ENCODE peak calls at places on chromosomes 2 and 18, in eight cellular contexts. One of them, this sample, is unnamed.

GRCh38 chr2:238518127-238518827 is 91.5 kb downstream of the ASB1 start:
- DNase-seq in naive thymus-derived CD4-positive, alpha-beta T cell: no peak
- DNase-seq in tibial nerve: peak
- DNase-seq in stomach: no peak
- DNase-seq in astrocyte of the cerebellum: no peak
- DNase-seq in cardiac fibroblast: no peak
- DNase-seq in IMR-90: peak
- DNase-seq in lower lobe of right lung: no peak
- DNase-seq in this sample: peak

GRCh38 chr2:240392084-240392947 is 43.1 kb upstream of the GPC1 start:
- DNase-seq in stomach: no peak
- DNase-seq in cardiac fibroblast: peak
- DNase-seq in naive thymus-derived CD4-positive, alpha-beta T cell: no peak
- DNase-seq in astrocyte of the cerebellum: no peak
- DNase-seq in tibial nerve: no peak
- DNase-seq in IMR-90: no peak
- DNase-seq in lower lobe of right lung: peak
- DNase-seq in this sample: peak

GRCh38 chr2:148814143-148814852 is 60.7 kb upstream of the KIF5C start:
- DNase-seq in cardiac fibroblast: peak
- DNase-seq in naive thymus-derived CD4-positive, alpha-beta T cell: no peak
- DNase-seq in IMR-90: peak
- DNase-seq in tibial nerve: no peak
- DNase-seq in lower lobe of right lung: no peak
- DNase-seq in stomach: peak
- DNase-seq in astrocyte of the cerebellum: peak
- DNase-seq in this sample: peak

GRCh38 chr2:14626873-14627272 is 5.6 kb upstream of the LRATD1 start:
- DNase-seq in lower lobe of right lung: peak
- DNase-seq in cardiac fibroblast: no peak
- DNase-seq in IMR-90: no peak
- DNase-seq in naive thymus-derived CD4-positive, alpha-beta T cell: no peak
- DNase-seq in stomach: peak
- DNase-seq in tibial nerve: no peak
- DNase-seq in astrocyte of the cerebellum: no peak
- DNase-seq in this sample: no peak

GRCh38 chr18:62551972-62552513 is 29.2 kb downstream of the ZCCHC2 start:
- DNase-seq in stomach: no peak
- DNase-seq in lower lobe of right lung: no peak
- DNase-seq in tibial nerve: no peak
- DNase-seq in naive thymus-derived CD4-positive, alpha-beta T cell: no peak
- DNase-seq in IMR-90: no peak
- DNase-seq in astrocyte of the cerebellum: no peak
- DNase-seq in cardiac fibroblast: no peak
- DNase-seq in this sample: no peak

GRCh38 chr2:24945907-24946306 is 25.8 kb downstream of the DNAJC27 start:
- DNase-seq in tibial nerve: no peak
- DNase-seq in astrocyte of the cerebellum: no peak
- DNase-seq in lower lobe of right lung: no peak
- DNase-seq in cardiac fibroblast: no peak
- DNase-seq in naive thymus-derived CD4-positive, alpha-beta T cell: no peak
- DNase-seq in stomach: no peak
- DNase-seq in IMR-90: peak
- DNase-seq in this sample: no peak

GRCh38 chr2:18363348-18363747 is 197.1 kb downstream of the RDH14 start:
- DNase-seq in astrocyte of the cerebellum: no peak
- DNase-seq in cardiac fibroblast: no peak
- DNase-seq in tibial nerve: no peak
- DNase-seq in stomach: no peak
- DNase-seq in IMR-90: no peak
- DNase-seq in lower lobe of right lung: no peak
- DNase-seq in naive thymus-derived CD4-positive, alpha-beta T cell: no peak
- DNase-seq in this sample: no peak

GRCh38 chr2:233449071-233449901 is 95.0 kb downstream of the DGKD start:
- DNase-seq in astrocyte of the cerebellum: peak
- DNase-seq in IMR-90: peak
- DNase-seq in naive thymus-derived CD4-positive, alpha-beta T cell: no peak
- DNase-seq in cardiac fibroblast: peak
- DNase-seq in tibial nerve: no peak
- DNase-seq in stomach: no peak
- DNase-seq in lower lobe of right lung: peak
- DNase-seq in this sample: peak

GRCh38 chr18:58887613-58887963 is 22.9 kb downstream of the ZNF532 start:
- DNase-seq in astrocyte of the cerebellum: no peak
- DNase-seq in tibial nerve: peak
- DNase-seq in IMR-90: no peak
- DNase-seq in stomach: peak
- DNase-seq in cardiac fibroblast: peak
- DNase-seq in lower lobe of right lung: peak
- DNase-seq in naive thymus-derived CD4-positive, alpha-beta T cell: no peak
- DNase-seq in this sample: peak

GRCh38 chr2:198628596-198628995 is 824.2 kb downstream of the PLCL1 start:
- DNase-seq in astrocyte of the cerebellum: no peak
- DNase-seq in lower lobe of right lung: no peak
- DNase-seq in naive thymus-derived CD4-positive, alpha-beta T cell: no peak
- DNase-seq in stomach: no peak
- DNase-seq in IMR-90: no peak
- DNase-seq in cardiac fibroblast: no peak
- DNase-seq in tibial nerve: no peak
- DNase-seq in this sample: no peak

GRCh38 chr2:85998071-85998991 is 107.4 kb downstream of the POLR1A start:
- DNase-seq in naive thymus-derived CD4-positive, alpha-beta T cell: peak
- DNase-seq in tibial nerve: peak
- DNase-seq in lower lobe of right lung: no peak
- DNase-seq in astrocyte of the cerebellum: peak
- DNase-seq in IMR-90: peak
- DNase-seq in stomach: no peak
- DNase-seq in cardiac fibroblast: peak
- DNase-seq in this sample: peak

GRCh38 chr18:22223263-22223960 is 54.0 kb downstream of the GATA6 start:
- DNase-seq in stomach: peak
- DNase-seq in naive thymus-derived CD4-positive, alpha-beta T cell: no peak
- DNase-seq in tibial nerve: peak
- DNase-seq in lower lobe of right lung: peak
- DNase-seq in IMR-90: peak
- DNase-seq in astrocyte of the cerebellum: peak
- DNase-seq in cardiac fibroblast: peak
- DNase-seq in this sample: peak

GRCh38 chr2:238145851-238146250 is 7.4 kb downstream of the KLHL30 start:
- DNase-seq in IMR-90: no peak
- DNase-seq in naive thymus-derived CD4-positive, alpha-beta T cell: no peak
- DNase-seq in astrocyte of the cerebellum: no peak
- DNase-seq in cardiac fibroblast: no peak
- DNase-seq in lower lobe of right lung: no peak
- DNase-seq in stomach: peak
- DNase-seq in tibial nerve: no peak
- DNase-seq in this sample: no peak

GRCh38 chr18:5452943-5453342 is 90.9 kb downstream of the EPB41L3 start:
- DNase-seq in naive thymus-derived CD4-positive, alpha-beta T cell: no peak
- DNase-seq in astrocyte of the cerebellum: no peak
- DNase-seq in tibial nerve: no peak
- DNase-seq in stomach: no peak
- DNase-seq in lower lobe of right lung: no peak
- DNase-seq in IMR-90: peak
- DNase-seq in cardiac fibroblast: no peak
- DNase-seq in this sample: no peak

GRCh38 chr2:649461-650342 is 27.5 kb downstream of the TMEM18 start:
- DNase-seq in astrocyte of the cerebellum: no peak
- DNase-seq in naive thymus-derived CD4-positive, alpha-beta T cell: no peak
- DNase-seq in cardiac fibroblast: no peak
- DNase-seq in stomach: peak
- DNase-seq in tibial nerve: no peak
- DNase-seq in lower lobe of right lung: no peak
- DNase-seq in IMR-90: no peak
- DNase-seq in this sample: no peak

GRCh38 chr2:71555798-71556454 is 102.6 kb downstream of the DYSF start:
- DNase-seq in cardiac fibroblast: no peak
- DNase-seq in astrocyte of the cerebellum: no peak
- DNase-seq in lower lobe of right lung: peak
- DNase-seq in IMR-90: no peak
- DNase-seq in stomach: no peak
- DNase-seq in tibial nerve: no peak
- DNase-seq in naive thymus-derived CD4-positive, alpha-beta T cell: no peak
- DNase-seq in this sample: no peak

GRCh38 chr2:31419386-31419785 is 4.8 kb upstream of the XDH start:
- DNase-seq in lower lobe of right lung: no peak
- DNase-seq in astrocyte of the cerebellum: no peak
- DNase-seq in cardiac fibroblast: no peak
- DNase-seq in stomach: no peak
- DNase-seq in naive thymus-derived CD4-positive, alpha-beta T cell: no peak
- DNase-seq in IMR-90: no peak
- DNase-seq in tibial nerve: no peak
- DNase-seq in this sample: no peak

GRCh38 chr2:20172273-20173052 is 52.5 kb downstream of the SDC1 start:
- DNase-seq in lower lobe of right lung: peak
- DNase-seq in astrocyte of the cerebellum: no peak
- DNase-seq in naive thymus-derived CD4-positive, alpha-beta T cell: no peak
- DNase-seq in IMR-90: no peak
- DNase-seq in cardiac fibroblast: no peak
- DNase-seq in tibial nerve: no peak
- DNase-seq in stomach: peak
- DNase-seq in this sample: no peak

GRCh38 chr2:11579867-11580659 is 46.2 kb downstream of the GREB1 start:
- DNase-seq in cardiac fibroblast: no peak
- DNase-seq in astrocyte of the cerebellum: no peak
- DNase-seq in stomach: no peak
- DNase-seq in lower lobe of right lung: no peak
- DNase-seq in IMR-90: no peak
- DNase-seq in tibial nerve: no peak
- DNase-seq in naive thymus-derived CD4-positive, alpha-beta T cell: no peak
- DNase-seq in this sample: no peak
- H3K4me3 ChIP-seq in cardiac fibroblast: no peak
- H3K4me3 ChIP-seq in astrocyte of the cerebellum: no peak
- H3K4me3 ChIP-seq in stomach: no peak
- H3K4me3 ChIP-seq in lower lobe of right lung: no peak
- H3K4me3 ChIP-seq in IMR-90: no peak
- H3K4me3 ChIP-seq in tibial nerve: no peak
- H3K4me3 ChIP-seq in naive thymus-derived CD4-positive, alpha-beta T cell: no peak
- H3K4me3 ChIP-seq in this sample: no peak

GRCh38 chr2:105795575-105795934 is 50.8 kb downstream of the NCK2 start:
- DNase-seq in cardiac fibroblast: no peak
- DNase-seq in lower lobe of right lung: no peak
- DNase-seq in IMR-90: no peak
- DNase-seq in naive thymus-derived CD4-positive, alpha-beta T cell: no peak
- DNase-seq in astrocyte of the cerebellum: no peak
- DNase-seq in tibial nerve: no peak
- DNase-seq in stomach: no peak
- DNase-seq in this sample: no peak
- H3K4me3 ChIP-seq in cardiac fibroblast: no peak
- H3K4me3 ChIP-seq in lower lobe of right lung: no peak
- H3K4me3 ChIP-seq in IMR-90: no peak
- H3K4me3 ChIP-seq in naive thymus-derived CD4-positive, alpha-beta T cell: peak
- H3K4me3 ChIP-seq in astrocyte of the cerebellum: no peak
- H3K4me3 ChIP-seq in tibial nerve: no peak
- H3K4me3 ChIP-seq in stomach: no peak
- H3K4me3 ChIP-seq in this sample: no peak

GRCh38 chr2:217889656-217890055 is 113.1 kb downstream of the TNS1 start:
- DNase-seq in tibial nerve: no peak
- DNase-seq in lower lobe of right lung: no peak
- DNase-seq in stomach: no peak
- DNase-seq in naive thymus-derived CD4-positive, alpha-beta T cell: no peak
- DNase-seq in cardiac fibroblast: no peak
- DNase-seq in IMR-90: no peak
- DNase-seq in astrocyte of the cerebellum: no peak
- DNase-seq in this sample: no peak
- H3K4me3 ChIP-seq in tibial nerve: no peak
- H3K4me3 ChIP-seq in lower lobe of right lung: no peak
- H3K4me3 ChIP-seq in stomach: no peak
- H3K4me3 ChIP-seq in naive thymus-derived CD4-positive, alpha-beta T cell: no peak
- H3K4me3 ChIP-seq in cardiac fibroblast: no peak
- H3K4me3 ChIP-seq in IMR-90: no peak
- H3K4me3 ChIP-seq in astrocyte of the cerebellum: no peak
- H3K4me3 ChIP-seq in this sample: no peak

GRCh38 chr2:88860421-88861075 is 169.1 kb downstream of the RPIA start:
- DNase-seq in cardiac fibroblast: no peak
- DNase-seq in stomach: no peak
- DNase-seq in lower lobe of right lung: no peak
- DNase-seq in IMR-90: no peak
- DNase-seq in astrocyte of the cerebellum: no peak
- DNase-seq in naive thymus-derived CD4-positive, alpha-beta T cell: no peak
- DNase-seq in tibial nerve: no peak
- DNase-seq in this sample: no peak
- H3K4me3 ChIP-seq in cardiac fibroblast: no peak
- H3K4me3 ChIP-seq in stomach: no peak
- H3K4me3 ChIP-seq in lower lobe of right lung: no peak
- H3K4me3 ChIP-seq in IMR-90: no peak
- H3K4me3 ChIP-seq in astrocyte of the cerebellum: no peak
- H3K4me3 ChIP-seq in naive thymus-derived CD4-positive, alpha-beta T cell: no peak
- H3K4me3 ChIP-seq in tibial nerve: no peak
- H3K4me3 ChIP-seq in this sample: no peak

GRCh38 chr2:40281021-40281940 is 170.6 kb downstream of the SLC8A1 start:
- DNase-seq in tibial nerve: no peak
- DNase-seq in IMR-90: peak
- DNase-seq in astrocyte of the cerebellum: peak
- DNase-seq in stomach: no peak
- DNase-seq in lower lobe of right lung: no peak
- DNase-seq in naive thymus-derived CD4-positive, alpha-beta T cell: no peak
- DNase-seq in cardiac fibroblast: peak
- DNase-seq in this sample: peak
- H3K4me3 ChIP-seq in tibial nerve: no peak
- H3K4me3 ChIP-seq in IMR-90: no peak
- H3K4me3 ChIP-seq in astrocyte of the cerebellum: no peak
- H3K4me3 ChIP-seq in stomach: no peak
- H3K4me3 ChIP-seq in lower lobe of right lung: no peak
- H3K4me3 ChIP-seq in naive thymus-derived CD4-positive, alpha-beta T cell: no peak
- H3K4me3 ChIP-seq in cardiac fibroblast: no peak
- H3K4me3 ChIP-seq in this sample: no peak

GRCh38 chr2:10430886-10431622 is 17.1 kb downstream of the ODC1 start:
- DNase-seq in naive thymus-derived CD4-positive, alpha-beta T cell: no peak
- DNase-seq in IMR-90: no peak
- DNase-seq in astrocyte of the cerebellum: no peak
- DNase-seq in cardiac fibroblast: no peak
- DNase-seq in lower lobe of right lung: no peak
- DNase-seq in tibial nerve: no peak
- DNase-seq in stomach: no peak
- DNase-seq in this sample: no peak

GRCh38 chr2:10433948-10434884 is 13.9 kb downstream of the ODC1 start:
- DNase-seq in tibial nerve: no peak
- DNase-seq in lower lobe of right lung: no peak
- DNase-seq in naive thymus-derived CD4-positive, alpha-beta T cell: no peak
- DNase-seq in stomach: no peak
- DNase-seq in cardiac fibroblast: no peak
- DNase-seq in IMR-90: no peak
- DNase-seq in astrocyte of the cerebellum: no peak
- DNase-seq in this sample: no peak

GRCh38 chr2:10433264-10433947 is 14.7 kb downstream of the ODC1 start:
- DNase-seq in astrocyte of the cerebellum: no peak
- DNase-seq in lower lobe of right lung: peak
- DNase-seq in tibial nerve: no peak
- DNase-seq in stomach: no peak
- DNase-seq in naive thymus-derived CD4-positive, alpha-beta T cell: no peak
- DNase-seq in cardiac fibroblast: no peak
- DNase-seq in IMR-90: no peak
- DNase-seq in this sample: no peak

GRCh38 chr2:10432315-10433181 is 15.6 kb downstream of the ODC1 start:
- DNase-seq in tibial nerve: no peak
- DNase-seq in IMR-90: no peak
- DNase-seq in naive thymus-derived CD4-positive, alpha-beta T cell: no peak
- DNase-seq in stomach: peak
- DNase-seq in astrocyte of the cerebellum: no peak
- DNase-seq in lower lobe of right lung: peak
- DNase-seq in cardiac fibroblast: no peak
- DNase-seq in this sample: no peak

GRCh38 chr2:10431797-10432196 is 16.3 kb downstream of the ODC1 start:
- DNase-seq in IMR-90: no peak
- DNase-seq in cardiac fibroblast: no peak
- DNase-seq in tibial nerve: no peak
- DNase-seq in naive thymus-derived CD4-positive, alpha-beta T cell: no peak
- DNase-seq in lower lobe of right lung: no peak
- DNase-seq in stomach: no peak
- DNase-seq in astrocyte of the cerebellum: no peak
- DNase-seq in this sample: no peak
- H3K4me3 ChIP-seq in IMR-90: no peak
- H3K4me3 ChIP-seq in cardiac fibroblast: no peak
- H3K4me3 ChIP-seq in tibial nerve: no peak
- H3K4me3 ChIP-seq in naive thymus-derived CD4-positive, alpha-beta T cell: no peak
- H3K4me3 ChIP-seq in lower lobe of right lung: peak
- H3K4me3 ChIP-seq in stomach: peak
- H3K4me3 ChIP-seq in astrocyte of the cerebellum: no peak
- H3K4me3 ChIP-seq in this sample: no peak